ENCODE peak calls at places on chromosomes 1 and 21, in four cellular contexts. One of them, this sample, is unnamed.
A peak's percentile ranks its signal among the peaks of the same experiment; 100 is the strongest.

GRCh38 chr21:15277498-15277897 is 212.7 kb upstream of the NRIP1 start:
- DNase-seq in K562: no peak
- DNase-seq in HCT116: no peak
- DNase-seq in Panc1: no peak
- DNase-seq in this sample: no peak

GRCh38 chr1:108628666-108629065 is 32.2 kb downstream of the HENMT1 start:
- DNase-seq in Panc1: no peak
- DNase-seq in K562: no peak
- DNase-seq in HCT116: no peak
- DNase-seq in this sample: no peak

GRCh38 chr21:42302794-42303193 is 12.4 kb downstream of the TFF3 start:
- DNase-seq in Panc1: no peak
- DNase-seq in HCT116: no peak
- DNase-seq in K562: no peak
- DNase-seq in this sample: no peak

GRCh38 chr1:156550346-156550745 is 22.0 kb downstream of the IQGAP3 start:
- DNase-seq in Panc1: no peak
- DNase-seq in HCT116: no peak
- DNase-seq in K562: no peak
- DNase-seq in this sample: no peak

GRCh38 chr21:46474365-46474764 is 15.7 kb downstream of the DIP2A start:
- DNase-seq in Panc1: no peak
- DNase-seq in HCT116: no peak
- DNase-seq in K562: no peak
- DNase-seq in this sample: no peak

GRCh38 chr1:225447649-225448048 is 19.8 kb upstream of the LBR start:
- DNase-seq in HCT116: no peak
- DNase-seq in Panc1: no peak
- DNase-seq in K562: no peak
- DNase-seq in this sample: no peak

GRCh38 chr1:85554630-85555327 is 25.8 kb upstream of the CCN1 start:
- DNase-seq in K562: no peak
- DNase-seq in HCT116: no peak
- DNase-seq in Panc1: no peak
- DNase-seq in this sample: no peak

GRCh38 chr1:8562881-8563865 is 245.3 kb downstream of the SLC45A1 start:
- DNase-seq in K562: no peak
- DNase-seq in Panc1: no peak
- DNase-seq in HCT116: no peak
- DNase-seq in this sample: peak; percentile 79

GRCh38 chr1:116417678-116418077 is 44.6 kb downstream of the ATP1A1 start:
- DNase-seq in HCT116: no peak
- DNase-seq in Panc1: no peak
- DNase-seq in K562: no peak
- DNase-seq in this sample: no peak

GRCh38 chr21:46438241-46438640 is 20.4 kb upstream of the DIP2A start:
- DNase-seq in Panc1: no peak
- DNase-seq in K562: no peak
- DNase-seq in HCT116: no peak
- DNase-seq in this sample: no peak

GRCh38 chr1:41698916-41699860 is 214.7 kb upstream of the EDN2 start:
- DNase-seq in K562: no peak
- DNase-seq in HCT116: no peak
- DNase-seq in Panc1: no peak
- DNase-seq in this sample: no peak

GRCh38 chr1:109799445-109799844 is 35.7 kb upstream of the EPS8L3 start:
- DNase-seq in HCT116: no peak
- DNase-seq in Panc1: no peak
- DNase-seq in K562: no peak
- DNase-seq in this sample: no peak

GRCh38 chr1:32895325-32896215 is 5.6 kb downstream of the TMEM54 start:
- DNase-seq in K562: no peak
- DNase-seq in Panc1: no peak
- DNase-seq in HCT116: no peak
- DNase-seq in this sample: no peak

GRCh38 chr21:44735821-44736220 is 24.4 kb upstream of the TSPEAR start:
- DNase-seq in Panc1: no peak
- DNase-seq in K562: no peak
- DNase-seq in HCT116: no peak
- DNase-seq in this sample: no peak

GRCh38 chr21:38534591-38534990 is 36.3 kb upstream of the ERG start:
- DNase-seq in HCT116: no peak
- DNase-seq in Panc1: no peak
- DNase-seq in K562: no peak
- DNase-seq in this sample: no peak

GRCh38 chr1:204578867-204579664 is 62.9 kb downstream of the MDM4 start:
- DNase-seq in K562: no peak
- DNase-seq in Panc1: no peak
- DNase-seq in HCT116: no peak
- DNase-seq in this sample: no peak

GRCh38 chr1:218464871-218465270 is 119.7 kb downstream of the TGFB2 start:
- DNase-seq in K562: no peak
- DNase-seq in Panc1: no peak
- DNase-seq in HCT116: no peak
- DNase-seq in this sample: no peak

GRCh38 chr1:20359451-20360330 is 69.0 kb downstream of the VWA5B1 start:
- DNase-seq in HCT116: peak; percentile 19
- DNase-seq in Panc1: no peak
- DNase-seq in K562: no peak
- DNase-seq in this sample: no peak

GRCh38 chr1:91895832-91896556 is 10.0 kb upstream of the TGFBR3 start:
- DNase-seq in HCT116: no peak
- DNase-seq in K562: no peak
- DNase-seq in Panc1: no peak
- DNase-seq in this sample: no peak

GRCh38 chr21:25079053-25079452 is 528.2 kb downstream of the MRPL39 start:
- DNase-seq in HCT116: no peak
- DNase-seq in Panc1: no peak
- DNase-seq in K562: no peak
- DNase-seq in this sample: no peak

GRCh38 chr21:27250386-27250785 is 283.5 kb upstream of the ADAMTS5 start:
- DNase-seq in Panc1: no peak
- DNase-seq in K562: no peak
- DNase-seq in HCT116: no peak
- DNase-seq in this sample: no peak

GRCh38 chr1:17874665-17875064 is 119.5 kb downstream of the ACTL8 start:
- DNase-seq in Panc1: no peak
- DNase-seq in K562: no peak
- DNase-seq in HCT116: no peak
- DNase-seq in this sample: no peak

GRCh38 chr1:110722835-110723234 is 48.1 kb upstream of the KCNA3 start:
- DNase-seq in HCT116: no peak
- DNase-seq in Panc1: no peak
- DNase-seq in K562: no peak
- DNase-seq in this sample: no peak

GRCh38 chr1:174068000-174068399 is 45.8 kb upstream of the RC3H1 start:
- DNase-seq in K562: no peak
- DNase-seq in HCT116: no peak
- DNase-seq in Panc1: no peak
- DNase-seq in this sample: no peak

GRCh38 chr1:87450615-87451209 is 122.0 kb downstream of the LMO4 start:
- DNase-seq in HCT116: no peak
- DNase-seq in K562: peak; percentile 8
- DNase-seq in Panc1: no peak
- DNase-seq in this sample: peak; percentile 21

GRCh38 chr1:235030919-235031596 is 97.6 kb downstream of the TOMM20 start:
- DNase-seq in K562: no peak
- DNase-seq in HCT116: no peak
- DNase-seq in Panc1: no peak
- DNase-seq in this sample: no peak

GRCh38 chr1:36447450-36447849 is 2.8 kb downstream of the OSCP1 start:
- DNase-seq in Panc1: no peak
- DNase-seq in HCT116: no peak
- DNase-seq in K562: no peak
- DNase-seq in this sample: no peak

GRCh38 chr1:36446780-36447179 is 3.5 kb downstream of the OSCP1 start:
- DNase-seq in K562: no peak
- DNase-seq in HCT116: no peak
- DNase-seq in Panc1: no peak
- DNase-seq in this sample: no peak

GRCh38 chr1:36443297-36443696 is 7.0 kb downstream of the OSCP1 start:
- DNase-seq in Panc1: no peak
- DNase-seq in HCT116: no peak
- DNase-seq in K562: no peak
- DNase-seq in this sample: no peak

GRCh38 chr1:36448530-36449051 is 1.7 kb downstream of the OSCP1 start:
- DNase-seq in Panc1: no peak
- DNase-seq in HCT116: no peak
- DNase-seq in K562: peak; percentile 76
- DNase-seq in this sample: no peak

DNA sequence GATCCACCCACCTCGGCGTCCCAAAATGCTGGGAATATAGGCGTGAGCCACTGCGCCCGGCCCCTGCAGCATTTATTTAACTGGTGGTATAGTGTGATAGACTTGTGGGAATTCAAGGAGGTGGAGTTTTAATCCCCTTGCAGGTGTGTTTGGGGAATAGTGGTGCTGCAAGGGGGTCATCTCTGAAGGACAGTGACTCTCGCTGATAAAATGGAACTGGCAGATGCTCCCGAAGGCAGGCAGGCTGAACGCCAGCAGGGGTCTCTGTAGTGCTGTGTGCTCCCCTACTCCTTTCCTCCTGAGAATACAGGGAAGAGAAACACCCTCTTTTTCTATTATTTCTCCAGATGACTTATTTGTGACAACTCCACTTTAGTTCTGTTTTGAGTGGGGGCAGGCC is 4.0 kb downstream of the OSCP1 start:
- DNase-seq in Panc1: no peak
- DNase-seq in K562: peak; percentile 65
- DNase-seq in HCT116: no peak
- DNase-seq in this sample: peak; percentile 34
- TF ChIP-seq CTCF in Panc1: peak; percentile 55
- TF ChIP-seq CTCF in K562: peak; percentile 93
- TF ChIP-seq CTCF in HCT116: peak; percentile 32
- TF ChIP-seq CTCF in this sample: peak; percentile 81

GRCh38 chr1:15722836-15723542 is 13.1 kb upstream of the SLC25A34 start:
- DNase-seq in K562: no peak
- DNase-seq in HCT116: no peak
- DNase-seq in Panc1: no peak
- DNase-seq in this sample: no peak
- H3K9me3 ChIP-seq in K562: no peaks in the 10 kb centered on the region
- H3K9me3 ChIP-seq in HCT116: no peaks in the 10 kb centered on the region
- H3K9me3 ChIP-seq in Panc1: no peaks in the 10 kb centered on the region
- H3K9me3 ChIP-seq in this sample: no peaks in the 10 kb centered on the region

DNA sequence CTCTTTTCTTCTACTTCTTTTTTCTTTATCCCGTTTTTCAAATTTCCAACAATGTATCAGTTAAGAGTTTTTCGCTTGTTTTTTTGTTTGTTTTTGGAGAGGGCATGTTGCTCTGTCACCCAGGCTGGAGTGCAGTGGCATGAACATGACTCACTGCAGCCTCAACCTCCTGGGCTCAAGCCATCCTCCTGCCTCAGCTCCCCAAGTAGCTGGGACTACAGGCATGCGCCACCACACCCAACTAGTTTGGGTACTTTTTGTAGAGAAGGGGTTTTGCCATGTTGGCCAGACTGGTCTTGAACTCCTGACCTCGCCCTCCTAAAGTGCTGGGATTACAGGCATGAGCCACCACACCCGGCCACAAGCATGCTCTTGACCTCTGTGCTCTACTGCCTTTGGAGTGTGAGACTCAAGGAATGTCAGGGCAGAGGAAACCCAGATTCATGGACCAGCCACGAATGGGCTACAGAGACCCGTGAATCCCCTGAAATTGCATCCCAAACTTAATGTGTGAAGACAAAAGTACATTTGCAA is 65.1 kb upstream of the HSD17B7 start:
- DNase-seq in HCT116: no peak
- DNase-seq in Panc1: no peak
- DNase-seq in K562: no peak
- DNase-seq in this sample: no peak
- TF ChIP-seq TCF7L2 in HCT116: no peak
- TF ChIP-seq TCF7L2 in Panc1: no peak
- TF ChIP-seq TCF7L2 in K562: no peak
- TF ChIP-seq TCF7L2 in this sample: no peak

GRCh38 chr1:92996131-92996463 is 34.8 kb upstream of the DIPK1A start:
- DNase-seq in Panc1: no peak
- DNase-seq in K562: no peak
- DNase-seq in HCT116: no peak
- DNase-seq in this sample: no peak

GRCh38 chr1:92995420-92996130 is 34.3 kb upstream of the DIPK1A start:
- DNase-seq in Panc1: no peak
- DNase-seq in K562: no peak
- DNase-seq in HCT116: no peak
- DNase-seq in this sample: no peak

GRCh38 chr1:92992877-92993276 is 31.6 kb upstream of the DIPK1A start:
- DNase-seq in Panc1: no peak
- DNase-seq in HCT116: no peak
- DNase-seq in K562: no peak
- DNase-seq in this sample: no peak

GRCh38 chr1:92993581-92993980 is 32.3 kb upstream of the DIPK1A start:
- DNase-seq in K562: no peak
- DNase-seq in Panc1: no peak
- DNase-seq in HCT116: no peak
- DNase-seq in this sample: no peak

GRCh38 chr1:92994105-92994712 is 32.9 kb upstream of the DIPK1A start:
- DNase-seq in HCT116: peak; percentile 75
- DNase-seq in Panc1: peak; percentile 24
- DNase-seq in K562: peak; percentile 70
- DNase-seq in this sample: peak; percentile 82
- TF ChIP-seq CTCF in HCT116: peak; percentile 97
- TF ChIP-seq CTCF in Panc1: peak; percentile 76
- TF ChIP-seq CTCF in K562: peak; percentile 78
- TF ChIP-seq CTCF in this sample: peak; percentile 86

GRCh38 chr1:1976031-1976430 is 27.6 kb downstream of the CFAP74 start:
- DNase-seq in Panc1: no peak
- DNase-seq in HCT116: no peak
- DNase-seq in K562: no peak
- DNase-seq in this sample: no peak
- H3K9me3 ChIP-seq in Panc1: no peaks in the 10 kb centered on the region
- H3K9me3 ChIP-seq in HCT116: no peaks in the 10 kb centered on the region
- H3K9me3 ChIP-seq in K562: peaks cover 5% of the 10 kb centered on the region
- H3K9me3 ChIP-seq in this sample: no peaks in the 10 kb centered on the region

This sample was measured in HepG2.